ENCODE peak calls at places on chromosomes 11 and 22, in six cellular contexts. A is upper lobe of left lung, G is psoas muscle, U is suprapubic skin, N is lower leg skin, T is brain microvascular endothelial cell. F is an unnamed sample.

GRCh38 chr11:134452026-134452848 is 40.2 kb upstream of the B3GAT1 start:
- DNase-seq in N (no peak), T (no peak), U (no peak), A (no peak), G (no peak), F (no peak)

GRCh38 chr11:69919659-69920499 is 100.7 kb upstream of the FGF3 start:
- DNase-seq in U (peak; percentile 52), A (no peak), G (peak; percentile 25), T (no peak), N (peak; percentile 72), F (no peak)

GRCh38 chr22:44254811-44255210 is 57.9 kb downstream of the SHISAL1 start:
- DNase-seq in A (no peak), U (peak; percentile 38), T (no peak), N (no peak), G (no peak), F (no peak)

GRCh38 chr11:48341466-48341865 is 16.7 kb downstream of the OR4C3 start:
- DNase-seq in N (no peak), T (no peak), G (no peak), U (no peak), A (no peak), F (no peak)

GRCh38 chr11:115168686-115169085 is 335.5 kb downstream of the CADM1 start:
- DNase-seq in G (no peak), N (peak; percentile 43), U (no peak), A (no peak), T (no peak), F (no peak)

GRCh38 chr11:76598426-76598839 is 72.1 kb downstream of the LRRC32 start:
- DNase-seq in T (no peak), N (no peak), U (peak; percentile 77), G (no peak), A (no peak), F (no peak)

GRCh38 chr11:102599642-102600261 is 25.4 kb downstream of the MMP20 start:
- DNase-seq in A (no peak), N (no peak), G (no peak), U (no peak), T (peak; percentile 89), F (peak; percentile 70)

GRCh38 chr22:42077486-42078125 is 1.9 kb upstream of the SMDT1 start:
- DNase-seq in U (peak; percentile 77), G (peak; percentile 51), N (peak; percentile 86), T (no peak), A (peak; percentile 84), F (no peak)

GRCh38 chr11:31809857-31810778 is 1.0 kb downstream of the PAX6 start:
- DNase-seq in U (no peak), G (peak; percentile 60), T (no peak), N (peak; percentile 84), A (peak; percentile 87), F (no peak)

GRCh38 chr11:44361883-44362282 is 51.9 kb upstream of the ALX4 start:
- DNase-seq in G (no peak), U (peak; percentile 81), A (peak; percentile 73), N (peak; percentile 87), T (no peak), F (no peak)

GRCh38 chr11:44400431-44400830 is 90.5 kb upstream of the ALX4 start:
- DNase-seq in G (no peak), U (no peak), A (no peak), N (peak; percentile 2), T (no peak), F (no peak)

GRCh38 chr22:48954781-48955311 is 872.8 kb downstream of the BRD1 start:
- DNase-seq in T (no peak), A (peak; percentile 38), U (peak; percentile 80), N (peak; percentile 78), G (no peak), F (no peak)

GRCh38 chr11:114061053-114062049 is 1.8 kb downstream of the ZBTB16 start:
- DNase-seq in G (peak; percentile 91), T (no peak), U (peak; percentile 84), A (peak; percentile 86), N (peak; percentile 90), F (no peak)

GRCh38 chr11:70861534-70861933 is 390.8 kb downstream of the SHANK2 start:
- DNase-seq in N (no peak), A (no peak), G (peak; percentile 2), U (no peak), T (no peak), F (no peak)

GRCh38 chr11:46684364-46684763 is 16.1 kb downstream of the ARHGAP1 start:
- DNase-seq in U (no peak), A (no peak), T (no peak), N (no peak), G (no peak), F (no peak)

GRCh38 chr11:122215244-122215992 is 99.4 kb upstream of the BLID start:
- DNase-seq in A (peak; percentile 89), G (peak; percentile 89), N (peak; percentile 94), U (no peak), T (peak; percentile 98), F (peak; percentile 96)

GRCh38 chr11:68263444-68264035 is 8.2 kb downstream of the C11orf24 start:
- DNase-seq in G (no peak), A (peak; percentile 48), U (no peak), N (peak; percentile 77), T (no peak), F (no peak)

GRCh38 chr11:118914178-118914918 is 11.4 kb downstream of the BCL9L start:
- DNase-seq in G (peak; percentile 72), U (no peak), N (no peak), A (peak; percentile 84), T (no peak), F (no peak)

GRCh38 chr22:43185860-43186261 is 1.1 kb downstream of the TTLL12 start:
- DNase-seq in G (peak; percentile 74), N (peak; percentile 91), A (no peak), T (peak; percentile 20), U (no peak), F (no peak)

GRCh38 chr11:41058138-41058537 is 401.3 kb downstream of the LRRC4C start:
- DNase-seq in U (no peak), A (peak; percentile 17), G (no peak), T (no peak), N (no peak), F (no peak)

GRCh38 chr22:36156119-36156514 is 4.4 kb downstream of the APOL3 start:
- DNase-seq in T (no peak), N (peak; percentile 52), G (no peak), A (no peak), U (no peak), F (no peak)
- H3K4me3 ChIP-seq in T (peak overlapping the region; percentile 44), N (no peak overlapping the region), G (peak overlapping the region; percentile 65), A (peak overlapping the region; percentile 62), U (peak overlapping the region; percentile 50), F (peak overlapping the region; percentile 49)

GRCh38 chr11:85914425-85914824 is 59.2 kb downstream of the CCDC83 start:
- DNase-seq in A (no peak), N (no peak), T (no peak), G (no peak), U (no peak), F (no peak)

GRCh38 chr11:85913486-85913885 is 58.3 kb downstream of the CCDC83 start:
- DNase-seq in N (no peak), U (no peak), T (no peak), A (no peak), G (no peak), F (no peak)

GRCh38 chr11:85923455-85923854 is 68.3 kb downstream of the CCDC83 start:
- DNase-seq in A (no peak), N (no peak), U (no peak), T (no peak), G (no peak), F (no peak)

GRCh38 chr11:85922367-85922766 is 67.2 kb downstream of the CCDC83 start:
- DNase-seq in U (no peak), G (no peak), N (no peak), T (no peak), A (no peak), F (no peak)

DNA sequence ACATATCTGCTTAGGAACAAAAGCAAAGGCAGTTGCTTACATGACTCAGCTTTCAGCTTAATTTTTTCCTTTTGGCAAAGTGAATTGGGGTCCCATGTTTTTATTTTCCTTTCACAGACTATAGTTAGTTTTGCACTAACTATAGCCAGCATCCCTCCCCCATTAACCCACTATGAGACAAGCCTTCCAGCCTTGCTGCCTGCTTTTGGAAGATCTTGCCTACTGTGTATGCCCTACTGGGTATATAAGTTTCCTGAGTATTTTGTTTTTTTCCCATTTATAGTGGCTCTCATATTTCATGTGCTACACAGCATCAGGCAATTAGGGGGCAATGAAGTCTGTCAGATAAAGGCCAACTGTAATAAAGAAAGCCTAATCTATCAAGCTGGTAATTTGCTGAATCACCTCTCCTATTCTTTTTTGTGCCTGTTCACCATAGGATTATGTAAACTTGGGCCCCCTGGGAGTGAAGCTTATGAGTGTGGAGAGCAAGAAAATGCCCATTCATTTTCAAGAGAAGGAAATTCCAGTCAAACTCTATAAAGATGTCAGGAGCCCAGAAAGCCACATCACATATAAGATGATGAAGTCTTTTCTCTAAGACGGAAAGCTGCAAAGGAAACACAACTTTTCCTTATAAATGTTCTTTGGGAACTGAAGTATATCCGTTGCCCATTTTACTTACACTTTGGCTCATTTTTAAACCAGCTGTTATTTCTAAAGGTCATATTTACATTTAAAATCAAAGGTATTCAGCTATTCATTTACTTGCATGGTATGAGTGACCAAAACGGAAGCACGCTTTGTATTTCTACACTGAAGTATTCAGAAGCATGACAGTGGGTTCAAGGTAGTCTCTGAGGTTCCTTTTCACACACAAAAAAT is 64.0 kb downstream of the CCDC83 start:
- DNase-seq in A (no peak), U (no peak), T (no peak), N (no peak), G (no peak), F (no peak)
- TF ChIP-seq CTCF in A (no peak), U (no peak), T (no peak), N (no peak), G (no peak), F (no peak)

DNA sequence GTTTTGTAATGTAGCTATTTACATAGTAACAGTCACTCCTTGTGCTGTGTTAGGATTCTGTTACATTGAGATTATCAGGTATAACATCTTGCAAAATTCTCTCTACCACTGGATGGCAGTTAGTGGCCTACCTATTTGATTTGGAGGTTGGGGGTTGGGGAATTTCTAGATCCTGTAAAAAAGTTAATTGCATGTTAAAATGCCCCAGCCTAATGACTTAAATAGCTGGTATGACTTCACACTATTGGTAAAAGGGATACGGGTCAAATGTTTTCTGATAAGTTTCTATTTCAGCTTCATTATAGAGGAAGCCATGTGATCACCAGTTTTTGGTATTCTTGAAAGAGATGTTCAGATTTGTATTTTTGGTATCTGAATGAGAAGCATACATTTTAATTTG is 2.8 kb downstream of the GRK3 start:
- DNase-seq in G (no peak), N (no peak), U (no peak), T (no peak), A (no peak), F (no peak)
- H3K4me3 ChIP-seq in G (no peak overlapping the region), N (no peak overlapping the region), U (no peak overlapping the region), T (no peak overlapping the region), A (peak overlapping the region; percentile 13), F (no peak overlapping the region)

GRCh38 chr11:61892085-61892370 is 683 bp upstream of the FADS3 start:
- DNase-seq in T (no peak), U (no peak), A (no peak), N (no peak), G (no peak), F (no peak)

GRCh38 chr11:61893981-61894380 is 2.6 kb upstream of the FADS3 start:
- DNase-seq in U (no peak), N (no peak), G (no peak), T (peak; percentile 77), A (no peak), F (peak; percentile 75)

GRCh38 chr11:61889831-61890230 is 1.5 kb downstream of the FADS3 start:
- DNase-seq in T (no peak), N (no peak), G (no peak), A (no peak), U (no peak), F (no peak)

GRCh38 chr11:61890536-61891330 is 612 bp downstream of the FADS3 start:
- DNase-seq in A (no peak), U (no peak), T (peak; percentile 57), G (peak; percentile 88), N (peak; percentile 94), F (peak; percentile 26)

GRCh38 chr11:61891331-61892084 is at the start of gene FADS3:
- DNase-seq in G (peak; percentile 94), A (peak; percentile 96), U (peak; percentile 93), T (no peak), N (peak; percentile 96), F (no peak)
- TF ChIP-seq CTCF in G (no peak), A (no peak), U (no peak), T (peak; percentile 36), N (no peak), F (no peak)

F was measured in AG04449.